ENCODE peak calls at places on chromosomes 5 and 9, in five cellular contexts. D, V, T, N and W are unnamed samples.

GRCh38 chr5:147403659-147404640 is 105.9 kb downstream of the DPYSL3 start:
- DNase-seq in D (peak; percentile 32), V (no peak), T (peak; percentile 64), N (peak; percentile 59), W (no peak)

GRCh38 chr9:6564370-6564769 is 81.2 kb downstream of the GLDC start:
- DNase-seq in D (no peak), V (no peak), T (no peak), N (no peak), W (no peak)

GRCh38 chr5:57316798-57317327 is 143.0 kb downstream of the GPBP1 start:
- DNase-seq in D (peak; percentile 11), V (no peak), T (peak; percentile 39), N (no peak), W (no peak)

GRCh38 chr9:132648283-132648682 is 21.5 kb downstream of the DDX31 start:
- DNase-seq in D (peak; percentile 23), V (no peak), T (no peak), N (no peak), W (no peak)

GRCh38 chr5:31193026-31193425 is 460 bp upstream of the CDH6 start:
- DNase-seq in D (no peak), V (no peak), T (no peak), N (no peak), W (no peak)

GRCh38 chr5:179795863-179796833 is 2.4 kb downstream of the LTC4S start:
- DNase-seq in D (peak; percentile 88), V (peak; percentile 92), T (peak; percentile 89), N (peak; percentile 78), W (peak; percentile 61)

GRCh38 chr5:59124983-59125960 is 542.4 kb downstream of the RAB3C start:
- DNase-seq in D (no peak), V (no peak), T (no peak), N (no peak), W (no peak)

GRCh38 chr5:141476132-141476909 is 555 bp downstream of the PCDHGC3 start:
- DNase-seq in D (peak; percentile 57), V (peak; percentile 61), T (peak; percentile 49), N (no peak), W (no peak)

GRCh38 chr5:122997294-122997693 is 39.2 kb downstream of the PPIC start:
- DNase-seq in D (no peak), V (no peak), T (no peak), N (no peak), W (no peak)

GRCh38 chr5:14250094-14250777 is 107.1 kb downstream of the TRIO start:
- DNase-seq in D (peak; percentile 52), V (peak; percentile 58), T (peak; percentile 50), N (no peak), W (no peak)

GRCh38 chr9:18601956-18602355 is 128.0 kb downstream of the ADAMTSL1 start:
- DNase-seq in D (no peak), V (no peak), T (no peak), N (no peak), W (no peak)

GRCh38 chr9:128250839-128251558 is 24.8 kb downstream of the GOLGA2 start:
- DNase-seq in D (no peak), V (no peak), T (no peak), N (no peak), W (no peak)

GRCh38 chr5:150159741-150160179 is 4.1 kb upstream of the PDGFRB start:
- DNase-seq in D (no peak), V (no peak), T (no peak), N (no peak), W (no peak)

GRCh38 chr9:125145425-125145824 is 2.1 kb upstream of the SCAI start:
- DNase-seq in D (no peak), V (no peak), T (no peak), N (no peak), W (no peak)

GRCh38 chr9:112541690-112542089 is 55.1 kb downstream of the KIAA1958 start:
- DNase-seq in D (no peak), V (no peak), T (no peak), N (no peak), W (no peak)

GRCh38 chr5:8376478-8376877 is 507.5 kb downstream of the MTRR start:
- DNase-seq in D (no peak), V (no peak), T (no peak), N (no peak), W (no peak)

GRCh38 chr5:25255128-25255527 is 610.4 kb upstream of the CDH10 start:
- DNase-seq in D (no peak), V (no peak), T (no peak), N (no peak), W (no peak)

GRCh38 chr9:80407220-80407619 is 835.5 kb downstream of the TLE4 start:
- DNase-seq in D (no peak), V (no peak), T (no peak), N (no peak), W (no peak)

GRCh38 chr9:19442240-19442639 is 33.4 kb downstream of the ACER2 start:
- DNase-seq in D (no peak), V (no peak), T (no peak), N (no peak), W (no peak)

GRCh38 chr5:141639357-141640050 is 2.7 kb downstream of the RELL2 start:
- DNase-seq in D (no peak), V (no peak), T (no peak), N (no peak), W (no peak)

GRCh38 chr5:69271376-69271775 is 36.7 kb downstream of the CDK7 start:
- DNase-seq in D (peak; percentile 23), V (peak; percentile 53), T (peak; percentile 45), N (peak; percentile 53), W (no peak)

GRCh38 chr9:1057910-1058309 is 7.8 kb downstream of the DMRT2 start:
- DNase-seq in D (no peak), V (no peak), T (no peak), N (no peak), W (no peak)

GRCh38 chr9:111678293-111678692 is 16.9 kb downstream of the GNG10 start:
- DNase-seq in D (no peak), V (no peak), T (no peak), N (no peak), W (no peak)

GRCh38 chr9:118533101-118533500 is 828.9 kb downstream of the TLR4 start:
- DNase-seq in D (no peak), V (no peak), T (no peak), N (no peak), W (no peak)

GRCh38 chr9:117704024-117704575 is at the start of gene TLR4:
- DNase-seq in D (peak; percentile 71), V (peak; percentile 74), T (peak; percentile 78), N (peak; percentile 70), W (no peak)

GRCh38 chr9:17578911-17579793 is at the start of gene SH3GL2:
- DNase-seq in D (peak; percentile 53), V (peak; percentile 73), T (peak; percentile 39), N (peak; percentile 55), W (no peak)

GRCh38 chr5:1006656-1007071 is 1.9 kb upstream of the NKD2 start:
- DNase-seq in D (peak; percentile 5), V (peak; percentile 28), T (no peak), N (peak; percentile 26), W (no peak)

GRCh38 chr5:132243366-132243977 is 14.0 kb upstream of the PDLIM4 start:
- DNase-seq in D (peak; percentile 6), V (no peak), T (peak; percentile 15), N (no peak), W (no peak)

GRCh38 chr5:139058121-139058520 is 140.0 kb downstream of the SIL1 start:
- DNase-seq in D (no peak), V (no peak), T (no peak), N (no peak), W (no peak)
- H3K27ac ChIP-seq in D (no peak overlapping the region), V (no peak overlapping the region), T (no peak overlapping the region), N (no peak overlapping the region), W (no peak overlapping the region)

GRCh38 chr5:154189256-154189818 is 1.2 kb upstream of the GALNT10 start:
- DNase-seq in D (peak; percentile 29), V (peak; percentile 59), T (no peak), N (no peak), W (no peak)
- H3K4me3 ChIP-seq in D (peak overlapping the region; percentile 59), V (peak overlapping the region; percentile 100), T (peak overlapping the region; percentile 93), N (peak overlapping the region; percentile 65), W (peak overlapping the region; percentile 73)

GRCh38 chr9:4674783-4675182 is 4.6 kb upstream of the CDC37L1 start:
- DNase-seq in D (no peak), V (no peak), T (no peak), N (no peak), W (no peak)
- H3K27ac ChIP-seq in D (no peak overlapping the region), V (no peak overlapping the region), T (no peak overlapping the region), N (no peak overlapping the region), W (no peak overlapping the region)

DNA sequence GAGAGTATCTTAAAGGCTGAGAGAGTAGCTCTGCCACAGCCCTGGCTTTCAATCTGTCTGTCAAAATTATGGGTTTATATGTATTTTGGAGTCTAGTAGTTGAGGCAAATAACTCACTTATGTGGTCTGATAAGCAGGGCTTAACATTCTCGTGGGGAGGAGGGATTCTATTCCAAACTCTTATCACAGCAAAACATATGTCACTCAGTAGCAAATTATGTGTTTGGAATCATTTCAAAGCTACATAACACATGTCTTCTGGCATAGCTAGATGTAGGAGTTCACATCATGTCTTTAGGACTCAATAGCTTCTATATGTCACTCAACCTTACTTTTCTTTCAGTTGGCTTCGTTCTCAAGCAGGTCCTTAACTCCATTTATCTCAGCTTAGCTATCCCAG is 144.5 kb upstream of the SEMA6A start:
- DNase-seq in D (no peak), V (no peak), T (no peak), N (no peak), W (no peak)
- H3K4me3 ChIP-seq in D (no peak overlapping the region), V (no peak overlapping the region), T (no peak overlapping the region), N (no peak overlapping the region), W (no peak overlapping the region)

GRCh38 chr9:94867281-94867841 is 140.9 kb downstream of the AOPEP start:
- DNase-seq in D (peak; percentile 63), V (peak; percentile 75), T (peak; percentile 89), N (peak; percentile 59), W (no peak)

GRCh38 chr9:94864862-94865435 is 138.4 kb downstream of the AOPEP start:
- DNase-seq in D (no peak), V (no peak), T (no peak), N (no peak), W (no peak)

GRCh38 chr9:94866770-94867169 is 140.3 kb downstream of the AOPEP start:
- DNase-seq in D (no peak), V (no peak), T (no peak), N (no peak), W (no peak)

GRCh38 chr9:94864183-94864582 is 137.7 kb downstream of the AOPEP start:
- DNase-seq in D (no peak), V (no peak), T (no peak), N (no peak), W (no peak)

DNA sequence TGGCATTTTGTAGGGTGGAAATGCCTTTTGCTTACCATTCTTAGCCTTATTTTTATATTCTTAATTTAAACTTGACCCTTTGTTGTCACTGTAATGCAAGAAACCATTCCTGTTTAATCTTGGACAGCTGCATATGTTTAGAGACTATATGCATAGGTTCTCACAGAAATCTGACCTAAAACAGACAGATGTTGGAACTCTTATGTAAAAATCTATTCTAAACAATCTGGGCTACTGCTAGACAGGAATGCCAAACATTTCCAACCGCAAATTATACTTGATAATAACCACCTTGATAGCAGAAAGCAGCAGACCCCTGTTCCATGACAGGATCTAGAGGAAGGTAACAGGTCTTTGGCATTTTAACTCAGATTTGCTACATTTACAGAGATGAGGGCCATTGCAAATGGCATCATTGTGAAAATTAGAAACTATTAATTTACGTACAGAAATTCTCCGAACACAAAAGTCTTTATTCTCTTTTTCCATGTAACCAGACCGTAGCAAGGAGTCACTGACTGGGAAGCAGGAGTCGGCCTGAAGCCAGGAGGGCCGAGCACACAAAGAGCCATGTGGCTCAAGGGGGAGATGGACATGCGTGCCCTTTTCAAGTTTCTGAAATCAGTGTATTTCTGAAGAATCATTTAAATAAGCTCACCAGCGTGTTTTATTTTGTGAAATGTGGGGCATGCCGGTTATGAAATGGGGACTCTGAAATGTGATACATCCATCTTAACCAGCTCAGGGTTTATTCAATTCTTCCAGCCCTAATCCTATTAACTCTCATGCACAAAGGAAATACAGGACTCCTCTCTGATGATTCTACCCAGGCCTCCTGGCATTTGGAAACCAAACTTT is 139.3 kb downstream of the AOPEP start:
- DNase-seq in D (no peak), V (no peak), T (no peak), N (no peak), W (no peak)
- H3K27ac ChIP-seq in D (peak overlapping the region; percentile 88), V (peak overlapping the region; percentile 53), T (peak overlapping the region; percentile 12), N (no peak overlapping the region), W (no peak overlapping the region)